ENCODE peak calls at places on chromosomes 13 and 19, in six cellular contexts. S is HepG2, Z is right atrium auricular region, K is heart right ventricle, A is Peyer's patch, C is fibroblast of pulmonary artery. Y is an unnamed sample.

GRCh38 chr13:100434010-100434763 is 154.4 kb downstream of the GGACT start:
- DNase-seq in S (peak; percentile 20), Z (no peak), K (no peak), A (no peak), C (peak; percentile 52), Y (no peak)

GRCh38 chr19:33779849-33780248 is 16.8 kb upstream of the KCTD15 start:
- DNase-seq in S (no peak), Z (no peak), K (no peak), A (no peak), C (no peak), Y (no peak)

GRCh38 chr19:36041831-36042230 is 9.2 kb upstream of the CLIP3 start:
- DNase-seq in S (peak; percentile 87), Z (no peak), K (no peak), A (no peak), C (peak; percentile 96), Y (no peak)

GRCh38 chr19:18021121-18021755 is 13.3 kb downstream of the ARRDC2 start:
- DNase-seq in S (no peak), Z (peak; percentile 93), K (peak; percentile 91), A (peak; percentile 80), C (peak; percentile 92), Y (peak; percentile 90)

GRCh38 chr13:31884556-31884955 is 145.2 kb downstream of the RXFP2 start:
- DNase-seq in S (no peak), Z (no peak), K (no peak), A (no peak), C (no peak), Y (no peak)

GRCh38 chr13:39565036-39565949 is 37.7 kb downstream of the LHFPL6 start:
- DNase-seq in S (peak; percentile 1), Z (no peak), K (no peak), A (no peak), C (peak; percentile 93), Y (no peak)

GRCh38 chr13:85519363-85519762 is 279.9 kb downstream of the SLITRK6 start:
- DNase-seq in S (no peak), Z (no peak), K (no peak), A (no peak), C (no peak), Y (no peak)

GRCh38 chr19:4575267-4575793 is 15.8 kb upstream of the SEMA6B start:
- DNase-seq in S (peak; percentile 70), Z (peak; percentile 71), K (peak; percentile 90), A (no peak), C (peak; percentile 99), Y (no peak)

GRCh38 chr19:55253842-55254624 is 4.8 kb downstream of the PPP6R1 start:
- DNase-seq in S (no peak), Z (no peak), K (no peak), A (no peak), C (no peak), Y (peak; percentile 58)

GRCh38 chr19:21149877-21150276 is 8.0 kb downstream of the ZNF431 start:
- DNase-seq in S (no peak), Z (no peak), K (no peak), A (no peak), C (no peak), Y (no peak)

GRCh38 chr13:19838726-19839342 is 24.6 kb downstream of the ZMYM5 start:
- DNase-seq in S (no peak), Z (no peak), K (no peak), A (no peak), C (peak; percentile 56), Y (no peak)

GRCh38 chr19:34171539-34171876 is 796 bp upstream of the LSM14A start:
- DNase-seq in S (no peak), Z (no peak), K (no peak), A (no peak), C (peak; percentile 37), Y (no peak)

GRCh38 chr19:3162418-3163229 is 15.9 kb upstream of the S1PR4 start:
- DNase-seq in S (peak; percentile 44), Z (no peak), K (no peak), A (no peak), C (peak; percentile 38), Y (peak; percentile 67)

GRCh38 chr13:100875392-100876043 is 200.9 kb upstream of the TMTC4 start:
- DNase-seq in S (no peak), Z (no peak), K (no peak), A (no peak), C (peak; percentile 95), Y (no peak)

GRCh38 chr13:29654384-29654783 is 58.9 kb upstream of the SLC7A1 start:
- DNase-seq in S (no peak), Z (no peak), K (no peak), A (no peak), C (no peak), Y (no peak)

GRCh38 chr19:41377977-41378707 is 1.8 kb downstream of the TMEM91 start:
- DNase-seq in S (no peak), Z (no peak), K (no peak), A (no peak), C (no peak), Y (no peak)

GRCh38 chr19:51025401-51025800 is 1.0 kb downstream of the KLK11 start:
- DNase-seq in S (no peak), Z (no peak), K (no peak), A (no peak), C (no peak), Y (no peak)

GRCh38 chr13:50365683-50366391 is 350.6 kb downstream of the KCNRG start:
- DNase-seq in S (peak; percentile 61), Z (no peak), K (no peak), A (no peak), C (no peak), Y (no peak)

GRCh38 chr13:110915874-110916670 is 1.2 kb upstream of the ANKRD10 start:
- DNase-seq in S (peak; percentile 49), Z (no peak), K (no peak), A (no peak), C (peak; percentile 73), Y (no peak)

GRCh38 chr13:32587014-32587773 is 942 bp downstream of the PDS5B start:
- DNase-seq in S (peak; percentile 41), Z (peak; percentile 68), K (peak; percentile 74), A (peak; percentile 72), C (peak; percentile 69), Y (peak; percentile 85)

GRCh38 chr13:24159362-24159761 is 1.2 kb upstream of the SPATA13 start:
- DNase-seq in S (no peak), Z (no peak), K (no peak), A (no peak), C (no peak), Y (no peak)

GRCh38 chr13:47455581-47455980 is 545.5 kb downstream of the SUCLA2 start:
- DNase-seq in S (no peak), Z (no peak), K (no peak), A (no peak), C (peak; percentile 23), Y (no peak)
- TF ChIP-seq CTCF in S (no peak), Z (no peak), K (no peak), A (no peak), C (peak; percentile 7), Y (no peak)

GRCh38 chr19:30450945-30451344 is 78.8 kb downstream of the ZNF536 start:
- DNase-seq in S (no peak), Z (no peak), K (no peak), A (no peak), C (no peak), Y (no peak)
- H3K4me3 ChIP-seq in S (no peak overlapping the region), Z (peak overlapping the region; percentile 24), K (peak overlapping the region; percentile 14), A (no peak overlapping the region), C (no peak overlapping the region), Y (peak overlapping the region; percentile 20)

DNA sequence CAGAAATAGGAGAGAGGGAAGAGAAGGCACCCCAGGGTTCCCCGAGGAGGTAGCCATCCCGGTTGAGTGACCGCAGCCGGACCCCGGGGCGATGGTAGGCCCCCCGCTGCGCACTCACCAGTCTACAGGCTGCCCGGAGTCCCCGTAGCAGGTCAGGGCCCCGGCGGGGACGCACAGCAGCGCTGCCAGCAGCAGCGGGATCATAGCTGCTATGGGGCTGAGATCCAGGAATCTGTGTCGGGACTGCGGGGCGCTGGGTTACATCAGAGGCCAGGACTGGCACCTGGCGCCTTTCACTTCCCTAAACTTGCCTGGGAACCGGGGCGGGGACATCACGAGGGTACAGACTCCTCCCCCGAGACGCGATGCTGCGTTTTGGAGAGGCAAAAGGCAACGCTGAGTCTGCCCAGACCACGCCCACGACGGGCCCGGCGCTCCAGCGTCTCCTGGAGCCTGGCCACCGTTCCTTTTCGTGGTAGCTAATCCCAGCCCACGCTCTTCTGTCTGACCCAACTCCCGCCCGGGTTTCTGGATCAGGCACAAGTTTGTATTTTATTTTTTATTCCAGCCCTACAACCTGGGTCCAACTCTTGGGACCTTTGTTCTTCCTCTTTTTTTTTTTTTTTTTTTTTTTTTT is at the start of gene DNASE2:
- DNase-seq in S (peak; percentile 61), Z (peak; percentile 97), K (peak; percentile 96), A (peak; percentile 90), C (peak; percentile 94), Y (peak; percentile 99)
- TF ChIP-seq CTCF in S (peak; percentile 25), Z (no peak), K (no peak), A (peak; percentile 15), C (no peak), Y (no peak)

GRCh38 chr13:114025432-114026127 is 51.7 kb upstream of the C13orf46 start:
- DNase-seq in S (no peak), Z (no peak), K (no peak), A (no peak), C (peak; percentile 74), Y (no peak)
- H3K4me3 ChIP-seq in S (no peak overlapping the region), Z (no peak overlapping the region), K (no peak overlapping the region), A (no peak overlapping the region), C (no peak overlapping the region), Y (no peak overlapping the region)

GRCh38 chr19:13037161-13037560 is 41.9 kb downstream of the NFIX start:
- DNase-seq in S (no peak), Z (no peak), K (no peak), A (no peak), C (peak; percentile 86), Y (no peak)

GRCh38 chr19:13035820-13036365 is 40.6 kb downstream of the NFIX start:
- DNase-seq in S (no peak), Z (no peak), K (no peak), A (no peak), C (no peak), Y (peak; percentile 62)

GRCh38 chr19:13034636-13035035 is 39.4 kb downstream of the NFIX start:
- DNase-seq in S (no peak), Z (no peak), K (no peak), A (no peak), C (no peak), Y (no peak)

GRCh38 chr19:13037718-13038117 is 42.4 kb downstream of the NFIX start:
- DNase-seq in S (no peak), Z (no peak), K (no peak), A (no peak), C (no peak), Y (no peak)

DNA sequence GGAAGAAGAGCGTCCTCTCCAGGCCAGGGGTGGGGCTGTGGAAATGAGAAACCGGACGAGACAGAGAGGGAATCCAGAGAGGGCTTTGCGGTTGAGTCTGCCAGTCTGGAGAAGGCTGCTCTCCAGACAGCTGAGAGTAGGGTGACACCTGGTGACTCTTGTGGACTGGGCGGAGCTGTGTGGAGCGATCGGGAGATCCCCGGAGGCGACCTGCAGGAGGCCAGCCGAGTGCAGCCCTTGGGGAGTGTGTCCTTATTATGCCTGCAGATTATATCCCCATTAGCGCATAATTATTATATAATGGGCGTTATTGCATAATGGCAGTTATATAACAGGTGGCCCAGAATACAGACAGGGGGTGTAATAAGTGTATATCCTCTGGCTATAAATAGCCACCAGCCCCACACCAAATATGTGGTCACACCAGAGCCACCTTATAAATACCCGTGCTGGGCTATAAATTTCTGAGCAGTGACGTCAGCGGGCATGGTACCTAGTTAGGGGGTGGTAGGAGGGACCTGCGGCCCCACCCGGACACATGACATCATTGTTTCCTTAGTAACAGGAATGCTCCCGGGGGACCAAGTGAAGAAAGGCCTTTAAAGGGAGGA is 41.2 kb downstream of the NFIX start:
- DNase-seq in S (no peak), Z (peak; percentile 76), K (no peak), A (peak; percentile 88), C (peak; percentile 69), Y (peak; percentile 79)
- TF ChIP-seq CTCF in S (peak; percentile 50), Z (no peak), K (peak; percentile 46), A (no peak), C (no peak), Y (peak; percentile 17)

Y was measured in upper lobe of right lung.